ENCODE peak calls at places on chromosomes 1 and 21, in four cellular contexts. T is heart left ventricle, Z is K562, S is PC-3. B is an unnamed sample.

GRCh38 chr21:16965424-16965823 is 547.4 kb upstream of the CXADR start:
- DNase-seq in T (no peak), Z (no peak), S (no peak), B (no peak)

GRCh38 chr1:63908016-63908415 is 134.2 kb downstream of the ROR1 start:
- DNase-seq in T (no peak), Z (no peak), S (no peak), B (no peak)

GRCh38 chr1:175207971-175208370 is 15.4 kb upstream of the KIAA0040 start:
- DNase-seq in T (no peak), Z (no peak), S (no peak), B (no peak)

GRCh38 chr1:222454196-222454595 is 93.7 kb downstream of the HHIPL2 start:
- DNase-seq in T (no peak), Z (no peak), S (no peak), B (no peak)

GRCh38 chr21:34091607-34092006 is 18.2 kb downstream of the MRPS6 start:
- DNase-seq in T (no peak), Z (peak; percentile 34), S (peak; percentile 32), B (no peak)

GRCh38 chr1:185284533-185285244 is 32.4 kb downstream of the IVNS1ABP start:
- DNase-seq in T (no peak), Z (peak; percentile 47), S (no peak), B (no peak)

GRCh38 chr1:46556822-46557221 is 5.4 kb upstream of the KNCN start:
- DNase-seq in T (no peak), Z (no peak), S (peak; percentile 69), B (peak; percentile 59)

GRCh38 chr1:209808059-209808494 is 2.1 kb upstream of the IRF6 start:
- DNase-seq in T (peak; percentile 71), Z (peak; percentile 72), S (peak; percentile 99), B (peak; percentile 98)

GRCh38 chr1:152141971-152142584 is 16.9 kb downstream of the RPTN start:
- DNase-seq in T (peak; percentile 27), Z (peak; percentile 15), S (peak; percentile 90), B (peak; percentile 20)

GRCh38 chr1:217747156-217747769 is 116.1 kb downstream of the SPATA17 start:
- DNase-seq in T (no peak), Z (peak; percentile 12), S (peak; percentile 75), B (peak; percentile 12)

GRCh38 chr1:4006676-4007374 is 106.8 kb upstream of the C1orf174 start:
- DNase-seq in T (no peak), Z (no peak), S (no peak), B (no peak)

GRCh38 chr1:32393832-32394140 is 455 bp downstream of the BSDC1 start:
- DNase-seq in T (no peak), Z (no peak), S (peak; percentile 31), B (no peak)

GRCh38 chr1:156146749-156147405 is 6.5 kb upstream of the SEMA4A start:
- DNase-seq in T (no peak), Z (no peak), S (peak; percentile 32), B (no peak)

GRCh38 chr1:235972316-235973090 is 92.4 kb downstream of the NID1 start:
- DNase-seq in T (no peak), Z (no peak), S (peak; percentile 5), B (peak; percentile 34)

GRCh38 chr1:115706774-115707425 is 61.6 kb downstream of the CASQ2 start:
- DNase-seq in T (no peak), Z (peak; percentile 67), S (peak; percentile 71), B (peak; percentile 42)

GRCh38 chr1:17348593-17349234 is 23.3 kb upstream of the PADI6 start:
- DNase-seq in T (no peak), Z (no peak), S (no peak), B (no peak)

GRCh38 chr1:18901952-18902522 is 318 bp downstream of the ALDH4A1 start:
- DNase-seq in T (no peak), Z (no peak), S (peak; percentile 15), B (no peak)

GRCh38 chr1:224867715-224868114 is 61.8 kb upstream of the DNAH14 start:
- DNase-seq in T (no peak), Z (no peak), S (peak; percentile 33), B (no peak)

GRCh38 chr1:226635456-226635941 is 86.9 kb downstream of the STUM start:
- DNase-seq in T (peak; percentile 16), Z (no peak), S (peak; percentile 96), B (peak; percentile 76)

GRCh38 chr1:116345830-116346229 is 27.2 kb upstream of the ATP1A1 start:
- DNase-seq in T (no peak), Z (no peak), S (no peak), B (no peak)

GRCh38 chr1:84853743-84854721 is 39.0 kb downstream of the LPAR3 start:
- DNase-seq in T (no peak), Z (no peak), S (peak; percentile 97), B (peak; percentile 96)

GRCh38 chr21:44763451-44764318 is 37.9 kb downstream of the UBE2G2 start:
- DNase-seq in T (no peak), Z (no peak), S (peak; percentile 17), B (no peak)

GRCh38 chr1:99707535-99708142 is 58.8 kb downstream of the FRRS1 start:
- DNase-seq in T (peak; percentile 76), Z (peak; percentile 57), S (peak; percentile 81), B (no peak)

GRCh38 chr1:20320734-20321133 is 30.1 kb downstream of the VWA5B1 start:
- DNase-seq in T (no peak), Z (no peak), S (no peak), B (no peak)

GRCh38 chr1:33660244-33660643 is 187.8 kb downstream of the ZSCAN20 start:
- DNase-seq in T (no peak), Z (no peak), S (peak; percentile 12), B (no peak)
- H3K27me3 ChIP-seq in T (no peaks in the 10 kb centered on the region), Z (no peaks in the 10 kb centered on the region), S (peaks cover 74% of the 10 kb centered on the region), B (no peaks in the 10 kb centered on the region)

DNA sequence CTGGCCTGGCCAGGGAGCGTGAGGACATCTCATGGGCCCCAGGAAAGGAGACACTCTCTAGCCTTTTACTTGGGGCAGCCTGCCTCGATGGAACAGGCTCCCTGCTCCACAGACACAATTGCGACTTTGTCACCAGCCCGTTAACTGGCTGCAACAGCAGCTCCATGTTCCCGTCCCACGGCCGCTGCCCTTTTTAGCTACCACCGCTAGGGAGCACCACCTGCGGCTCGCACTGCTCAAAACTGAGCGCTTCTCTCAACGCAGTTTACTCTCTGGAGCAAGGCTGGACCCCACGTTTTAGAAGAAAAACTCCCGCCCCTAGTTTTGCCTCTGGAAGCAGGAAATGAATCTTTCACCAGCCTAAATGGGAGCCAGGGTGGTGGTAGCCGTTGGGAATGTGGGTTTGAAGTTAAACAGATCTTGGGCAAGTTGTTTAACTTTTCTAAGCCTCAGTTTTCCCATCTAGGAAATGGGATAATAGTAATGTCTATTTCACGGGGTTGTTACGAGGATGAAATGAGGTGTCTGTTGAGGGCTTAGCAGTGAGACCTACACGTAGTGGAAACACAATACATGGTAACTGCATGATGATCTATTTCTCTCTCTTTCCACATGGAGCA is 3.5 kb upstream of the LRRC38 start:
- DNase-seq in T (no peak), Z (peak; percentile 44), S (peak; percentile 43), B (no peak)
- TF ChIP-seq CTCF in T (peak; percentile 32), Z (peak; percentile 57), S (peak; percentile 56), B (peak; percentile 56)

GRCh38 chr1:186839077-186839400 is 10.3 kb downstream of the PLA2G4A start:
- DNase-seq in T (no peak), Z (no peak), S (no peak), B (no peak)
- H3K4me1 ChIP-seq in T (no peaks in the 10 kb centered on the region), Z (no peaks in the 10 kb centered on the region), S (peaks cover 2% of the 10 kb centered on the region), B (no peaks in the 10 kb centered on the region)

GRCh38 chr1:38817958-38818705 is 41.4 kb downstream of the RRAGC start:
- DNase-seq in T (no peak), Z (peak; percentile 92), S (no peak), B (no peak)

GRCh38 chr1:38820860-38821259 is 38.7 kb downstream of the RRAGC start:
- DNase-seq in T (no peak), Z (no peak), S (no peak), B (no peak)

GRCh38 chr1:38817267-38817957 is 42.2 kb downstream of the RRAGC start:
- DNase-seq in T (no peak), Z (no peak), S (no peak), B (no peak)

GRCh38 chr1:38818706-38819439 is 40.7 kb downstream of the RRAGC start:
- DNase-seq in T (no peak), Z (no peak), S (no peak), B (no peak)

DNA sequence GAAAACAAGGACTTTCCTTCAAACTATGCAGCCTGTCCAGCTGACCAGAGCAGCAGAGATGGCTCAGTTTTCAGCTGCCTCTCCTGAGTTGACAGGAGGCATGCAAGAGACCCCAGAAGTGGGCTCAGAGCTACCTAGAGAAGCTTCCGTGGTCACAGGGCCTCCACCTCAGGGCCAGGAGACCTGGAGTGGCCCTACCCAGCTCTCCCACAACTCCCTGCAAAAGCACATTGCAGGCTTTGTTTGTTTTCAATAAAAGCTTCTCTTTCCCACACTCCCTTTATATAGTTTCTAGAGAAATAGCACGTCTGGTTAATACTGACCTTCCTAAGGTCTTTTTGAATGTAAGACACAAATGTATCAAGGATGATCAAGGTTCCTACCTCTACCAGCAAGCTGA is 40.1 kb downstream of the RRAGC start:
- DNase-seq in T (no peak), Z (no peak), S (no peak), B (no peak)
- H3K27me3 ChIP-seq in T (peaks cover 38% of the 10 kb centered on the region), Z (no peaks in the 10 kb centered on the region), S (peaks cover 85% of the 10 kb centered on the region), B (peaks cover 81% of the 10 kb centered on the region)